ENCODE peak calls at places on chromosome 10, in seven cellular contexts. X is NCI-H1105, R is H1, A is tibial nerve, F is heart left ventricle, T is D341Med, D is fibroblast of lung. V is an unnamed sample.
A peak's percentile ranks its signal among the peaks of the same experiment; 100 is the strongest.

GRCh38 chr10:104061196-104061595 is 24.5 kb downstream of the COL17A1 start:
- DNase-seq in X (no peak), R (no peak), A (no peak), F (no peak), T (peak; percentile 51), D (no peak), V (no peak)

GRCh38 chr10:20215547-20216152 is 399.4 kb downstream of the PLXDC2 start:
- DNase-seq in X (no peak), R (peak; percentile 53), A (no peak), F (no peak), T (no peak), D (no peak), V (no peak)

GRCh38 chr10:7696545-7696944 is 6.6 kb upstream of the ITIH2 start:
- DNase-seq in X (no peak), R (no peak), A (no peak), F (peak; percentile 79), T (no peak), D (peak; percentile 38), V (no peak)

GRCh38 chr10:73113543-73113942 is 3.3 kb downstream of the NUDT13 start:
- DNase-seq in X (no peak), R (no peak), A (no peak), F (no peak), T (no peak), D (no peak), V (no peak)

GRCh38 chr10:110337401-110337800 is 32.7 kb upstream of the SMNDC1 start:
- DNase-seq in X (no peak), R (no peak), A (no peak), F (no peak), T (no peak), D (no peak), V (no peak)

GRCh38 chr10:79159141-79159619 is 90.4 kb downstream of the ZMIZ1 start:
- DNase-seq in X (no peak), R (no peak), A (no peak), F (no peak), T (no peak), D (peak; percentile 86), V (no peak)

GRCh38 chr10:94423627-94424026 is 21.3 kb downstream of the TBC1D12 start:
- DNase-seq in X (no peak), R (no peak), A (no peak), F (no peak), T (no peak), D (peak; percentile 86), V (no peak)

GRCh38 chr10:18303851-18304800 is 163.9 kb downstream of the CACNB2 start:
- DNase-seq in X (no peak), R (no peak), A (no peak), F (peak; percentile 39), T (no peak), D (no peak), V (no peak)

GRCh38 chr10:2623675-2624274 is 443.6 kb upstream of the PFKP start:
- DNase-seq in X (no peak), R (no peak), A (no peak), F (no peak), T (no peak), D (no peak), V (no peak)

GRCh38 chr10:69459101-69459805 is 8.0 kb downstream of the TSPAN15 start:
- DNase-seq in X (no peak), R (no peak), A (no peak), F (no peak), T (no peak), D (no peak), V (no peak)

GRCh38 chr10:48589266-48589665 is 15.6 kb downstream of the ARHGAP22 start:
- DNase-seq in X (no peak), R (no peak), A (no peak), F (no peak), T (no peak), D (peak; percentile 93), V (no peak)

GRCh38 chr10:15719062-15719898 is 442 bp downstream of the ITGA8 start:
- DNase-seq in X (peak; percentile 7), R (peak; percentile 72), A (no peak), F (peak; percentile 20), T (no peak), D (no peak), V (peak; percentile 41)

GRCh38 chr10:87531908-87532622 is 27.4 kb downstream of the MINPP1 start:
- DNase-seq in X (no peak), R (no peak), A (peak; percentile 60), F (no peak), T (no peak), D (peak; percentile 42), V (no peak)

GRCh38 chr10:122245136-122245535 is 26.0 kb upstream of the BTBD16 start:
- DNase-seq in X (no peak), R (no peak), A (no peak), F (no peak), T (no peak), D (no peak), V (no peak)

GRCh38 chr10:92965314-92965713 is 95.3 kb upstream of the CYP26C1 start:
- DNase-seq in X (peak; percentile 10), R (no peak), A (peak; percentile 25), F (no peak), T (peak; percentile 6), D (peak; percentile 51), V (peak; percentile 42)

GRCh38 chr10:119306964-119307363 is 99.6 kb downstream of the GRK5 start:
- DNase-seq in X (no peak), R (no peak), A (no peak), F (no peak), T (no peak), D (peak; percentile 55), V (no peak)

GRCh38 chr10:132706701-132707100 is 79.2 kb downstream of the NKX6-2 start:
- DNase-seq in X (no peak), R (no peak), A (no peak), F (peak; percentile 13), T (no peak), D (no peak), V (no peak)

GRCh38 chr10:132293416-132294195 is 14.1 kb downstream of the STK32C start:
- DNase-seq in X (no peak), R (no peak), A (no peak), F (peak; percentile 45), T (no peak), D (no peak), V (no peak)

GRCh38 chr10:58064714-58065528 is 202.8 kb downstream of the IPMK start:
- DNase-seq in X (no peak), R (peak; percentile 52), A (peak; percentile 29), F (no peak), T (peak; percentile 66), D (peak; percentile 38), V (peak; percentile 41)

GRCh38 chr10:11150255-11150731 is 132.6 kb downstream of the CELF2 start:
- DNase-seq in X (no peak), R (no peak), A (no peak), F (no peak), T (no peak), D (no peak), V (peak; percentile 23)

GRCh38 chr10:79982861-79983260 is 34.0 kb upstream of the SFTPD start:
- DNase-seq in X (peak; percentile 36), R (no peak), A (no peak), F (no peak), T (no peak), D (no peak), V (no peak)

GRCh38 chr10:127453706-127454105 is 95.4 kb upstream of the NPS start:
- DNase-seq in X (no peak), R (no peak), A (no peak), F (no peak), T (peak; percentile 68), D (no peak), V (no peak)